ENCODE peak calls at places on chromosomes 3 and 15, in seven cellular contexts. One of them, this sample, is unnamed.

GRCh38 chr3:97510795-97511194 is 253.8 kb upstream of the ARL6 start:
- DNase-seq in fibroblast of pulmonary artery: no peak
- DNase-seq in A549: no peak
- DNase-seq in pancreas: no peak
- DNase-seq in Peyer's patch: no peak
- DNase-seq in cardiac fibroblast: no peak
- DNase-seq in GM12864: no peak
- DNase-seq in this sample: no peak

GRCh38 chr15:32651229-32651837 is 9.8 kb downstream of the SCG5 start:
- DNase-seq in pancreas: no peak
- DNase-seq in Peyer's patch: no peak
- DNase-seq in GM12864: no peak
- DNase-seq in A549: peak; percentile 80
- DNase-seq in fibroblast of pulmonary artery: peak; percentile 75
- DNase-seq in cardiac fibroblast: peak; percentile 80
- DNase-seq in this sample: peak; percentile 72

GRCh38 chr3:70702132-70702531 is 389.7 kb upstream of the MDFIC2 start:
- DNase-seq in cardiac fibroblast: no peak
- DNase-seq in A549: no peak
- DNase-seq in pancreas: no peak
- DNase-seq in GM12864: no peak
- DNase-seq in Peyer's patch: no peak
- DNase-seq in fibroblast of pulmonary artery: peak; percentile 6
- DNase-seq in this sample: no peak

GRCh38 chr15:89756897-89757296 is 5.8 kb upstream of the MESP1 start:
- DNase-seq in A549: no peak
- DNase-seq in cardiac fibroblast: no peak
- DNase-seq in Peyer's patch: no peak
- DNase-seq in pancreas: no peak
- DNase-seq in GM12864: no peak
- DNase-seq in fibroblast of pulmonary artery: no peak
- DNase-seq in this sample: no peak

GRCh38 chr15:56719774-56720555 is 13.3 kb downstream of the ZNF280D start:
- DNase-seq in A549: no peak
- DNase-seq in GM12864: no peak
- DNase-seq in pancreas: no peak
- DNase-seq in Peyer's patch: no peak
- DNase-seq in cardiac fibroblast: no peak
- DNase-seq in fibroblast of pulmonary artery: no peak
- DNase-seq in this sample: no peak

GRCh38 chr15:98700501-98700900 is 52.2 kb downstream of the IGF1R start:
- DNase-seq in pancreas: no peak
- DNase-seq in fibroblast of pulmonary artery: no peak
- DNase-seq in GM12864: no peak
- DNase-seq in cardiac fibroblast: no peak
- DNase-seq in Peyer's patch: no peak
- DNase-seq in A549: no peak
- DNase-seq in this sample: no peak

GRCh38 chr3:132343018-132343612 is 25.9 kb downstream of the ACP3 start:
- DNase-seq in fibroblast of pulmonary artery: peak; percentile 82
- DNase-seq in Peyer's patch: no peak
- DNase-seq in cardiac fibroblast: peak; percentile 84
- DNase-seq in A549: peak; percentile 8
- DNase-seq in GM12864: no peak
- DNase-seq in pancreas: peak; percentile 42
- DNase-seq in this sample: peak; percentile 65

GRCh38 chr3:48394391-48394790 is 22.4 kb downstream of the FBXW12 start:
- DNase-seq in GM12864: no peak
- DNase-seq in A549: no peak
- DNase-seq in Peyer's patch: no peak
- DNase-seq in fibroblast of pulmonary artery: no peak
- DNase-seq in pancreas: no peak
- DNase-seq in cardiac fibroblast: no peak
- DNase-seq in this sample: no peak

GRCh38 chr15:37574985-37575384 is 359.5 kb upstream of the TMCO5A start:
- DNase-seq in pancreas: no peak
- DNase-seq in GM12864: no peak
- DNase-seq in A549: no peak
- DNase-seq in fibroblast of pulmonary artery: no peak
- DNase-seq in Peyer's patch: no peak
- DNase-seq in cardiac fibroblast: no peak
- DNase-seq in this sample: no peak

GRCh38 chr3:103126111-103126510 is 691.3 kb downstream of the ZPLD1 start:
- DNase-seq in fibroblast of pulmonary artery: no peak
- DNase-seq in pancreas: no peak
- DNase-seq in Peyer's patch: no peak
- DNase-seq in GM12864: no peak
- DNase-seq in A549: no peak
- DNase-seq in cardiac fibroblast: no peak
- DNase-seq in this sample: peak; percentile 2

GRCh38 chr3:30439451-30440053 is 166.8 kb upstream of the TGFBR2 start:
- DNase-seq in GM12864: no peak
- DNase-seq in pancreas: no peak
- DNase-seq in cardiac fibroblast: no peak
- DNase-seq in fibroblast of pulmonary artery: no peak
- DNase-seq in Peyer's patch: no peak
- DNase-seq in A549: no peak
- DNase-seq in this sample: no peak

GRCh38 chr15:29196306-29196705 is 73.3 kb downstream of the NSMCE3 start:
- DNase-seq in fibroblast of pulmonary artery: no peak
- DNase-seq in A549: no peak
- DNase-seq in Peyer's patch: no peak
- DNase-seq in GM12864: no peak
- DNase-seq in pancreas: no peak
- DNase-seq in cardiac fibroblast: no peak
- DNase-seq in this sample: no peak

GRCh38 chr3:191136347-191136746 is 62.7 kb upstream of the OSTN start:
- DNase-seq in Peyer's patch: no peak
- DNase-seq in cardiac fibroblast: peak; percentile 48
- DNase-seq in fibroblast of pulmonary artery: peak; percentile 62
- DNase-seq in GM12864: no peak
- DNase-seq in A549: no peak
- DNase-seq in pancreas: no peak
- DNase-seq in this sample: peak; percentile 44

GRCh38 chr3:50673937-50674336 is 790 bp upstream of the DOCK3 start:
- DNase-seq in fibroblast of pulmonary artery: no peak
- DNase-seq in pancreas: no peak
- DNase-seq in A549: no peak
- DNase-seq in GM12864: no peak
- DNase-seq in cardiac fibroblast: no peak
- DNase-seq in Peyer's patch: no peak
- DNase-seq in this sample: no peak

GRCh38 chr3:151918253-151919029 is 45.0 kb downstream of the SUCNR1 start:
- DNase-seq in A549: peak; percentile 34
- DNase-seq in fibroblast of pulmonary artery: peak; percentile 86
- DNase-seq in cardiac fibroblast: peak; percentile 86
- DNase-seq in GM12864: peak; percentile 13
- DNase-seq in pancreas: no peak
- DNase-seq in Peyer's patch: no peak
- DNase-seq in this sample: peak; percentile 56

DNA sequence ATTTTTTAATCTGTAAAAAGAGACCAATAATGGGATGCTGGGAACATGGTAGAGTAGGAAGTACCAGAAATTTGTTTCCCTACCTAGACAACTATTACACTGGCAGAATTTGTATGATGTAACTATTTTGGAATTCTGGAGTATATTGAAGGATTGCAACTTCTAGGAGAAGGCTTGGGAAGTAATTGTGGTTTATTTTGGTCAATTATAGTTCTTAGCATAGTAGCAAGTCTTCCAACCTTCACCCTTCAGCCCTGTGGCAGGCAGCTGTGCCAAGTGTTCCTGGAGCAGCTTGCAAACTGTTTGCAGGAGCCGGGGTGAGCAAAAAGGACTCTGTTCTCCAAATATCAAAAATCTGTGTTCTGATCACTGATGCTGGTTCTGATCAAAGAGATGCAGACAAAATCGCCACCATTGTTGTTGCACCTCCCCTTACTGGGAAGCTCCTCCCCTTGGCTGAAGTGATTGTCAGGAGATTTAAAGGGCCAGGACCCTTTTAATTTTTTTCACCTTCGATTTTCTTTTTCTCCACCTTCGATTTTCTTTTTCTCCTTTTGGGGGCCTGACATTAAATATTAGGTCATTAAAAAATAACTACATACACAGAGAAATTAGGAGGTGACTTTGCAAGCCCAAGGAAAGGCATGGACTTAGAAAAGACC is 363.3 kb downstream of the SLC9A9 start:
- DNase-seq in fibroblast of pulmonary artery: no peak
- DNase-seq in GM12864: no peak
- DNase-seq in pancreas: no peak
- DNase-seq in cardiac fibroblast: no peak
- DNase-seq in Peyer's patch: no peak
- DNase-seq in A549: peak; percentile 5
- DNase-seq in this sample: no peak
- TF ChIP-seq CTCF in fibroblast of pulmonary artery: no peak
- TF ChIP-seq CTCF in GM12864: no peak
- TF ChIP-seq CTCF in pancreas: no peak
- TF ChIP-seq CTCF in cardiac fibroblast: no peak
- TF ChIP-seq CTCF in Peyer's patch: no peak
- TF ChIP-seq CTCF in A549: no peak
- TF ChIP-seq CTCF in this sample: no peak

DNA sequence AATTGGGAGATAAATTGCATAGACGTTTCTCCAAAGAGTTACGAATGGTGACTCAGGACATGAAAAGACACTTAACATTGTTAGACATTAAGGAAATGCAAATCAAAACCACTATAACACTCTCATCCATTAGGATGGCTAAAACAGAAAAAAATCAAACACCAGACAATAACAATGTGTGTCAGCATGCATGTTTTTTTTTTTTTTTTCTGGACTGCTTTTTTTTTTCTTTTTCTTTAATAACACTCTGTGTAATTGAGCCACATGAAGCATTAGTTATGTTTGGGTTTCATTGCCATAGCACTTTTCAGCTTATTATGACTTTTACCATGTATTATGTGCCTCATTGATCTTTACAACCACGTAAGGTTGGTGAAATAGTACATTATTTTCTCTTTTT is 95.0 kb downstream of the NFKBIZ start:
- DNase-seq in fibroblast of pulmonary artery: no peak
- DNase-seq in pancreas: no peak
- DNase-seq in A549: no peak
- DNase-seq in cardiac fibroblast: no peak
- DNase-seq in Peyer's patch: no peak
- DNase-seq in GM12864: no peak
- DNase-seq in this sample: no peak
- H3K4me3 ChIP-seq in fibroblast of pulmonary artery: no peak overlapping the region
- H3K4me3 ChIP-seq in pancreas: no peak overlapping the region
- H3K4me3 ChIP-seq in A549: no peak overlapping the region
- H3K4me3 ChIP-seq in cardiac fibroblast: no peak overlapping the region
- H3K4me3 ChIP-seq in Peyer's patch: no peak overlapping the region
- H3K4me3 ChIP-seq in GM12864: no peak overlapping the region
- H3K4me3 ChIP-seq in this sample: no peak overlapping the region

DNA sequence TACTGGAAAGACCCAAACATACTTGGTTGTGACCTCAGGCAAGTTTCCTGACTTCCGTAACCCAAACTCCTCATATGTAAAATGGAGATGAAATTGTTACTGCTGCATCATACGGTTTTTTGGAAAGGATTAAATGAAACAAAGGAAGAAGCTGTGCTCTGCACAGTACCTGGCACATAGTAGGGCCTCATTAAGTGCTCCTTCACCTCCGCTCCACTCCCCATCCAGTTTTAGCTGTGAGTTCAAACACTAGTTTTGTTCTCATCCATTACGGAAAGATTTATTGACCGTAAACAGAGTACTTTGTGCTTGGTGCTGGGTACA is 381 bp upstream of the ICE2 start:
- DNase-seq in cardiac fibroblast: no peak
- DNase-seq in GM12864: no peak
- DNase-seq in fibroblast of pulmonary artery: no peak
- DNase-seq in A549: no peak
- DNase-seq in Peyer's patch: no peak
- DNase-seq in pancreas: no peak
- DNase-seq in this sample: no peak
- TF ChIP-seq CTCF in cardiac fibroblast: no peak
- TF ChIP-seq CTCF in GM12864: no peak
- TF ChIP-seq CTCF in fibroblast of pulmonary artery: no peak
- TF ChIP-seq CTCF in A549: no peak
- TF ChIP-seq CTCF in Peyer's patch: no peak
- TF ChIP-seq CTCF in pancreas: no peak
- TF ChIP-seq CTCF in this sample: no peak

GRCh38 chr15:67822537-67823370 is 2.6 kb upstream of the SKOR1 start:
- DNase-seq in Peyer's patch: peak; percentile 39
- DNase-seq in GM12864: no peak
- DNase-seq in A549: no peak
- DNase-seq in pancreas: no peak
- DNase-seq in fibroblast of pulmonary artery: no peak
- DNase-seq in cardiac fibroblast: no peak
- DNase-seq in this sample: no peak
- H3K4me3 ChIP-seq in Peyer's patch: peak overlapping the region; percentile 45
- H3K4me3 ChIP-seq in GM12864: no peak overlapping the region
- H3K4me3 ChIP-seq in A549: no peak overlapping the region
- H3K4me3 ChIP-seq in pancreas: no peak overlapping the region
- H3K4me3 ChIP-seq in fibroblast of pulmonary artery: no peak overlapping the region
- H3K4me3 ChIP-seq in cardiac fibroblast: no peak overlapping the region
- H3K4me3 ChIP-seq in this sample: no peak overlapping the region

DNA sequence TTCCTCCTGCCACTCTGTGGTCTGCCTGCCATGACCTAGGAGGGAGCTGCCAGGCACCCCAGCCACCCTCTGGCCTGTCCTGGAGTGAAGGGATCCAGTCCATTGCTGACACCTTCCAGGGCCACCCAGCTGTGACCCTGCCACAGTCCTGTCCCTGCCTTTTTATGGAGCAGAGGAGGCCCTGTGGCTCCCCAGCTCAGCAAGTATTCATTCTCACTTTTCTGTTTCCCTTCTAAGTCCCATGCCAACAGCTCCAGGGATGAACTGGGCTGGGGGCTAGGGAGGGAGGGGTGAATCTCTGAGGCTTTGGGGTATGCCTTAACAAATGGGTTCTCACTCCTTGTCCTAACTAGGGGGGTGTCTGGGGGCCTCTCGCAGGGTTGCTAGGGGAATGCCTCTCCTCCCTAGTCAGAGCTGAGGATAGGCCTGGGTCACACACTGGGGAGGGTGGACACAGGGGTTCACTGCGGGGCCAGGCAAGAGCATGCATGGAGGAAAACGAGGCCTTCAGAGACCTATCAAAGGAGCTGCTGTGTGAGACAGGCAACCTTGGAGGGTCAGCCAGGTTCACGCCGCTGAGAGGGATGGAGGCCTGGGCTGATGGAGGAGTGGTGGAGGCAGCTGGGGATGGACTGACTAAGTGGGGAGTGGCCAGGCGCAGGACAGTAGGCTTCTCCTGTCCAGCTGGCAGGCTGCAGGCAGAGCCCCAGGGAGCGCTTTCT is 31.8 kb downstream of the EPHB3 start:
- DNase-seq in cardiac fibroblast: no peak
- DNase-seq in Peyer's patch: no peak
- DNase-seq in fibroblast of pulmonary artery: no peak
- DNase-seq in GM12864: no peak
- DNase-seq in pancreas: no peak
- DNase-seq in A549: no peak
- DNase-seq in this sample: no peak
- TF ChIP-seq CTCF in cardiac fibroblast: no peak
- TF ChIP-seq CTCF in Peyer's patch: no peak
- TF ChIP-seq CTCF in fibroblast of pulmonary artery: no peak
- TF ChIP-seq CTCF in GM12864: no peak
- TF ChIP-seq CTCF in pancreas: no peak
- TF ChIP-seq CTCF in A549: no peak
- TF ChIP-seq CTCF in this sample: no peak

This sample was measured in GM12865.